ENCODE peak calls at places on chromosomes 13 and 19, in ten cellular contexts. M is GM12865, L is cardiac fibroblast, I is endothelial cell, K is A172, J is astrocyte, Y is H7, E is lung, Z is B cell, V is heart left ventricle. H is an unnamed sample.

GRCh38 chr19:6806488-6806887 is 34.0 kb downstream of the VAV1 start:
- DNase-seq in I (no peak), V (no peak), Z (no peak), L (no peak), E (no peak), J (no peak), Y (peak; percentile 42), M (no peak), K (peak; percentile 37), H (no peak)

GRCh38 chr19:51702103-51702753 is 9.1 kb downstream of the SPACA6 start:
- DNase-seq in Y (peak; percentile 92), K (no peak), E (peak; percentile 93), L (peak; percentile 78), I (peak; percentile 77), J (no peak), M (peak; percentile 20), V (peak; percentile 78), Z (no peak), H (no peak)

GRCh38 chr19:45253396-45254027 is 2.4 kb downstream of the MARK4 start:
- DNase-seq in M (no peak), K (peak; percentile 29), Y (no peak), V (no peak), L (peak; percentile 30), J (peak; percentile 17), Z (no peak), E (no peak), I (no peak), H (no peak)

GRCh38 chr19:14147797-14148605 is 11.6 kb upstream of the ASF1B start:
- DNase-seq in J (peak; percentile 22), M (peak; percentile 50), V (peak; percentile 84), E (peak; percentile 64), Z (no peak), K (peak; percentile 40), L (peak; percentile 78), I (peak; percentile 80), Y (peak; percentile 88), H (peak; percentile 96)

GRCh38 chr13:21557995-21558394 is 46.0 kb downstream of the MICU2 start:
- DNase-seq in Z (no peak), Y (peak; percentile 26), L (peak; percentile 24), M (peak; percentile 25), V (no peak), I (peak; percentile 8), K (peak; percentile 3), E (no peak), J (no peak), H (peak; percentile 63)

GRCh38 chr19:49114630-49115363 is 627 bp downstream of the LIN7B start:
- DNase-seq in M (no peak), Z (no peak), K (no peak), Y (peak; percentile 91), I (peak; percentile 56), J (peak; percentile 18), E (peak; percentile 64), L (peak; percentile 68), V (peak; percentile 86), H (no peak)

GRCh38 chr13:87356314-87356713 is 314.9 kb upstream of the SLITRK5 start:
- DNase-seq in L (no peak), I (no peak), M (peak; percentile 0), Y (no peak), J (no peak), E (no peak), K (peak; percentile 17), V (no peak), Z (no peak), H (peak; percentile 91)

GRCh38 chr13:112072531-112073244 is 5.7 kb downstream of the SOX1 start:
- DNase-seq in L (no peak), Z (no peak), E (no peak), Y (peak; percentile 96), K (no peak), M (no peak), I (peak; percentile 49), V (no peak), J (no peak), H (no peak)

GRCh38 chr19:56350416-56351045 is 35.9 kb upstream of the ZSCAN5A start:
- DNase-seq in V (no peak), J (peak; percentile 11), M (peak; percentile 51), I (peak; percentile 57), Z (peak; percentile 54), L (peak; percentile 61), K (peak; percentile 65), E (no peak), Y (peak; percentile 33), H (peak; percentile 56)

GRCh38 chr19:38701455-38702063 is 42.7 kb downstream of the CAPN12 start:
- DNase-seq in I (no peak), Y (no peak), V (no peak), Z (no peak), E (no peak), J (no peak), K (no peak), L (no peak), M (no peak), H (no peak)

H was measured in OCI-M1.